ENCODE peak calls at places on chromosomes 16 and 17, in six cellular contexts. M, B, U, E, W and N are unnamed samples. For H3K36me3 and H3K4me1, the result is how much of the 10 kb centered on the place peaks cover.

GRCh38 chr16:85354623-85355514 is 242.6 kb upstream of the CIBAR2 start:
- DNase-seq in M (peak), B (no peak), U (no peak), E (peak), W (no peak), N (no peak)

GRCh38 chr16:65908568-65908967 is 457.9 kb upstream of the CDH5 start:
- DNase-seq in M (peak), B (no peak), U (no peak), E (no peak), W (peak), N (no peak)

GRCh38 chr17:45384800-45385262 is 47.8 kb downstream of the ARHGAP27 start:
- DNase-seq in M (no peak), B (no peak), U (no peak), E (no peak), W (no peak), N (no peak)

GRCh38 chr17:49130891-49131290 is 1.7 kb upstream of the B4GALNT2 start:
- DNase-seq in M (no peak), B (no peak), U (no peak), E (no peak), W (no peak), N (no peak)

GRCh38 chr16:81997738-81998137 is 13.5 kb downstream of the SDR42E1 start:
- DNase-seq in M (no peak), B (no peak), U (no peak), E (peak), W (no peak), N (no peak)

GRCh38 chr17:74950207-74950606 is 14.5 kb downstream of the OTOP3 start:
- DNase-seq in M (no peak), B (no peak), U (no peak), E (no peak), W (no peak), N (no peak)

GRCh38 chr16:70432800-70433455 is 6.0 kb downstream of the ST3GAL2 start:
- DNase-seq in M (no peak), B (no peak), U (no peak), E (peak), W (no peak), N (no peak)

GRCh38 chr16:78896280-78896679 is 704.3 kb downstream of the MAF start:
- DNase-seq in M (no peak), B (no peak), U (no peak), E (no peak), W (no peak), N (no peak)

GRCh38 chr16:11160676-11161115 is 95.3 kb downstream of the SOCS1 start:
- DNase-seq in M (no peak), B (no peak), U (no peak), E (no peak), W (no peak), N (no peak)

GRCh38 chr17:1867307-1867706 is 37.5 kb downstream of the RPA1 start:
- DNase-seq in M (no peak), B (no peak), U (no peak), E (no peak), W (no peak), N (no peak)

GRCh38 chr16:89536886-89537548 is 23.5 kb upstream of the RPL13 start:
- DNase-seq in M (no peak), B (no peak), U (no peak), E (no peak), W (no peak), N (no peak)

GRCh38 chr17:10499950-10500349 is 18.4 kb downstream of the MYH1 start:
- DNase-seq in M (no peak), B (no peak), U (no peak), E (no peak), W (no peak), N (no peak)

GRCh38 chr17:74532115-74532514 is 840 bp upstream of the CD300LB start:
- DNase-seq in M (peak), B (no peak), U (peak), E (peak), W (no peak), N (no peak)

GRCh38 chr16:28172331-28172730 is 39.4 kb downstream of the XPO6 start:
- DNase-seq in M (no peak), B (no peak), U (no peak), E (no peak), W (no peak), N (no peak)

GRCh38 chr17:376936-377863 is 24.6 kb upstream of the RPH3AL start:
- DNase-seq in M (no peak), B (no peak), U (no peak), E (no peak), W (peak), N (peak)

GRCh38 chr17:4751925-4752324 is 12.2 kb upstream of the CXCL16 start:
- DNase-seq in M (no peak), B (no peak), U (no peak), E (no peak), W (no peak), N (no peak)

GRCh38 chr17:29379084-29379811 is 10.9 kb upstream of the TAOK1 start:
- DNase-seq in M (no peak), B (no peak), U (no peak), E (no peak), W (peak), N (no peak)

GRCh38 chr17:74646231-74646630 is 22.7 kb upstream of the CD300E start:
- DNase-seq in M (no peak), B (peak), U (no peak), E (no peak), W (no peak), N (no peak)

GRCh38 chr17:39950871-39951348 is 11.9 kb upstream of the GSDMA start:
- DNase-seq in M (peak), B (no peak), U (no peak), E (no peak), W (no peak), N (peak)

GRCh38 chr16:74749291-74750055 is 25.1 kb downstream of the FA2H start:
- DNase-seq in M (no peak), B (no peak), U (no peak), E (no peak), W (peak), N (no peak)

GRCh38 chr16:5508371-5508770 is 410.8 kb upstream of the EEF2KMT start:
- DNase-seq in M (no peak), B (no peak), U (no peak), E (no peak), W (no peak), N (no peak)

GRCh38 chr17:56570199-56570598 is 23.3 kb upstream of the NOG start:
- DNase-seq in M (no peak), B (no peak), U (no peak), E (no peak), W (no peak), N (no peak)

GRCh38 chr16:53224932-53225533 is 170.2 kb downstream of the CHD9 start:
- DNase-seq in M (no peak), B (no peak), U (no peak), E (peak), W (no peak), N (no peak)

DNA sequence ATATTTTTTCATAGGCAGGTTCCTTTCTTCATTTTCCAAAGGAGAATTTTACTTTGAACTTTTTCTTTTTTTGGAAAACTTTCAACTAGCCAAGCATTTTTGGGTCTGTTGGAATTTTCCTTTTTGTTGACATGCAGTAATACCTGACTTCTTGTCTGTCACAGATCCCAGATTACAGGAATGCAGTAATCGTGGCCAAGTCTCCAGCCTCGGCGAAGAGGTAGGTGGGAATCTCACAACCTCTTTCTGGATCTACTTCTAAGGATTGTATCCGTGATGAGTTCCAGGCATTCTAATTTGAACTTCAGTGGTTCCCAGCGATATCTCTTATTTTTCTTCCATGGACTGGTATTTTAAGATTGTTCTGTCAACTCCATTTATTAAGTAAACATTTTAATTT is 31.7 kb downstream of the PRPSAP2 start:
- DNase-seq in M (no peak), B (no peak), U (no peak), E (no peak), W (no peak), N (no peak)
- H3K36me3 ChIP-seq in M (under half), B (under half), U (under half), E (under half), W (under half), N (under half)

GRCh38 chr17:50634123-50634914 is at the start of gene ABCC3:
- DNase-seq in M (peak), B (no peak), U (no peak), E (peak), W (peak), N (no peak)

GRCh38 chr17:50634915-50635719 is 436 bp downstream of the ABCC3 start:
- DNase-seq in M (no peak), B (no peak), U (no peak), E (peak), W (peak), N (no peak)

GRCh38 chr17:50631908-50632571 is 2.6 kb upstream of the ABCC3 start:
- DNase-seq in M (no peak), B (no peak), U (no peak), E (no peak), W (no peak), N (no peak)

GRCh38 chr17:50632637-50633036 is 2.0 kb upstream of the ABCC3 start:
- DNase-seq in M (no peak), B (no peak), U (no peak), E (no peak), W (no peak), N (no peak)

GRCh38 chr17:50633683-50634082 is 998 bp upstream of the ABCC3 start:
- DNase-seq in M (no peak), B (no peak), U (no peak), E (no peak), W (no peak), N (no peak)
- H3K4me1 ChIP-seq in M (under half), B (half or more), U (under half), E (under half), W (under half), N (under half)

GRCh38 chr17:41196068-41196467 is 6.4 kb downstream of the KRTAP9-1 start:
- DNase-seq in M (no peak), B (no peak), U (no peak), E (no peak), W (no peak), N (no peak)
- TF ChIP-seq CTCF in M (no peak), B (no peak), U (no peak), E (no peak), W (no peak), N (no peak)

DNA sequence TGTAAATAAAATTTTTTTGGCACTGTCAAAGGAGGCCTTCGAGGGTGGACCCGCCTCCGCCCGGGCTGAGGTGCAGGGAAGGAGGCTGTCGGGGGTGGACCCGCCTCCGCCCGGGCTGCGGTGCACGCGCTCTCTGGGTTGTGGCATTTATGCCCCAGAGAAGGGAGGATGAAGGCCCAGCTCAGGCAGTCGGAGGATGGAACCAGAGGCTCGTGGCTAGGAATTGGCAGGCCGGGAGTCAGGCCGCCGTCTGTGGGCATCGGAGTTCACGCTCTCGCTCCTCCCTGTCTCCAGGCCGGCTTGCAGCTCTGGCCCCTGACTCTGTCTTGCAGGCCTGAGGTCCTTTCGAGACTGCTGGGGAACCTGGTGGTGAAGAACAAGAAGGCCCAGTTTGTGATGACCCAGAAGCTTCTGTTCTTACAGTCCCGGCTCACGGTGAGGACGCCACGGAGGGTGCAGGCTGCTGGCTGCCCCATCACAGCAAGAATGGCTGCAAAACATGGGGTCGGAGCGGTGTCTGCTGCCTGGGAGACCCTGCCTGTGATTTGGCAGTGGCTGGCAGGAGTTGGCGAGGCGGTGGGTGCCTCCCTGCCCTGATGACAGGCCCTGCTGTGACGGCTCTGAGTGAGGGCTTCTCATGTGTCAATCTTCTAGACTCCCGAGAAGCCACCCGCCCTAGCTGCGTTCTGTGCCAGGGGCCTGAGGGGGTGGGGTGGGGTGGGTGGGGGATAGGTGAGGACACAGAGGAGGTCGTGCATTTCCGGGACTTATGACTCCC is 5.9 kb downstream of the TELO2 start:
- DNase-seq in M (no peak), B (no peak), U (no peak), E (no peak), W (no peak), N (no peak)
- H3K36me3 ChIP-seq in M (half or more), B (half or more), U (under half), E (half or more), W (under half), N (under half)

DNA sequence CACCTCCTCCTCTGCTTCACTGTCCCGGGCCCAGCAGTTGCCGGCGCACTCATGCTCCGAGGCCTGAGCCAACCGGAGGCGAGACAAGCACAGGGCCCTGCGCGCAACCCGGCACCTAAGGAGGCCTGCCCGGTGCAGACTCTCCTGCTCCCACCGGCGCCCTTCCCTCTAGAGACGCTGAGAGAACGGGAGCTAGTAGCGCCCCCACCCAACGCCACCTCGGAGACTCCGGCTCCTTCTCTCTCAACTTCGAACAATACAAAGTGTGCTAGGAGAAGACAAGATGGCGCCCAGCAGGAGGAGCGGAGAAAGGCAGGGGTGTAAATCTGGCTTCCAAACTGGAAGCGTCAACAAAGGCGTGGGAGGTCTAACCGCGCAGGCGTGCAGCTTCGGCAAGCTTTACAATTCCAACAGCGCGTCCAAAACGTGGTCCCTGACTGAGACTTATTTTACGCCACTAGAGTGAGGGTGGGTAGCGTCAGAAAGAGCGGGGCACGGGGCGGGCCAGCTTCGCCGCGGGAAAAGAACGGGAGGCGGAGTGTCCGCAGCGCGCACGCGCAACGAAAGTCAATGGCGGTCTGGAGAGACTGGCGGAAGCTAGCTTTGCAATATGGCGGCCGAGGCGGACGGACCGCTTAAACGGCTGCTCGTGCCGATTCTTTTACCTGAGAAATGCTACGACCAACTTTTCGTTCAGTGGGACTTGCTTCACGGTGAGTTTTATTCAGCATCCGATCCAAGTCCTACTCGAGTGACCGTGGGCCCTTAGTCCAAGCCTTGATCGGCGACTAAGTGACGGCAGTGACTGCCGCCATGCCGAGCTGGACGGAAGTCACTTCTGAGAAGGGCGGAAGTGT is at the start of gene MPDU1:
- DNase-seq in M (peak), B (peak), U (peak), E (peak), W (peak), N (peak)
- H3K4me1 ChIP-seq in M (under half), B (under half), U (under half), E (under half), W (under half), N (under half)

GRCh38 chr17:70868134-70868533 is 698.8 kb downstream of the KCNJ2 start:
- DNase-seq in M (no peak), B (no peak), U (no peak), E (no peak), W (no peak), N (no peak)

GRCh38 chr17:70875729-70876344 is 706.5 kb downstream of the KCNJ2 start:
- DNase-seq in M (no peak), B (no peak), U (no peak), E (no peak), W (no peak), N (no peak)

GRCh38 chr17:70869402-70870085 is 700.2 kb downstream of the KCNJ2 start:
- DNase-seq in M (peak), B (no peak), U (no peak), E (no peak), W (peak), N (no peak)

GRCh38 chr17:70871180-70871818 is 702.0 kb downstream of the KCNJ2 start:
- DNase-seq in M (no peak), B (no peak), U (no peak), E (no peak), W (no peak), N (no peak)

GRCh38 chr17:70872194-70872593 is 702.9 kb downstream of the KCNJ2 start:
- DNase-seq in M (no peak), B (no peak), U (no peak), E (no peak), W (no peak), N (no peak)
- TF ChIP-seq CTCF in M (no peak), B (no peak), U (no peak), E (no peak), W (no peak), N (no peak)

DNA sequence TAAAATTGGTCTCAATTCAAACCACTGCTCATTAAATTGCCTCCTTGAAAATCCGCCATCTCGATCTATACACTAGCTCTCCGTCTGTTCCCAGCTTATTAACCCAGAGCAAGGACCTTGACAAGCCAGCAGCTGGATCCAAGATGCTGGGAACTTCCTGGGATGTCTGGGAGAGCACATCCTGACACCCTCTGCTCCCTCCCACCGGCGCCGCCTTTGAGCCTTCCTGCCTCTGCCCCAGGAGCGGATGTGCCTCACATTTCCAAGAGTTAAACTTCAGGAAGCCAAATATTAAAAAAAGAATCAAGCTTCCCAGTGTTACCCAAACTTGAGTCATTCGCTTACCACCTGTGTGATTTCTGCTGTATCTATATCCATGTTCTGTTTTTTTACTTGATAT is 107.9 kb downstream of the HAPSTR1 start:
- DNase-seq in M (no peak), B (no peak), U (no peak), E (no peak), W (no peak), N (no peak)
- H3K36me3 ChIP-seq in M (under half), B (under half), U (under half), E (under half), W (under half), N (under half)

GRCh38 chr17:76189247-76189646 is 48.2 kb upstream of the FOXJ1 start:
- DNase-seq in M (no peak), B (no peak), U (no peak), E (no peak), W (no peak), N (no peak)
- H3K4me1 ChIP-seq in M (under half), B (under half), U (half or more), E (under half), W (under half), N (under half)

GRCh38 chr17:36004604-36005003 is 3.3 kb upstream of the CCL15 start:
- DNase-seq in M (no peak), B (no peak), U (no peak), E (no peak), W (no peak), N (no peak)

GRCh38 chr17:36014946-36015345 is 2.8 kb downstream of the CCL23 start:
- DNase-seq in M (no peak), B (no peak), U (no peak), E (no peak), W (no peak), N (no peak)

GRCh38 chr17:36008998-36009665 is 7.8 kb upstream of the CCL15 start:
- DNase-seq in M (peak), B (no peak), U (no peak), E (no peak), W (no peak), N (no peak)
- TF ChIP-seq CTCF in M (peak), B (peak), U (no peak), E (no peak), W (peak), N (peak)